ENCODE peak calls at places on chromosomes 5 and 9, in five cellular contexts. T is fibroblast of lung, A is HCT116, B is PC-3, F is osteoblast. C is an unnamed sample.

GRCh38 chr5:86865396-86865795 is 247.7 kb downstream of the COX7C start:
- DNase-seq in T (peak), F (no peak), A (no peak), B (peak), C (no peak)

GRCh38 chr5:41094871-41095270 is 23.7 kb upstream of the MROH2B start:
- DNase-seq in A (peak), B (peak), F (peak), T (peak), C (no peak)

GRCh38 chr9:77896269-77897245 is 135.1 kb downstream of the GNAQ start:
- DNase-seq in F (no peak), T (no peak), A (no peak), B (no peak), C (no peak)

GRCh38 chr9:77707696-77708095 is 59.6 kb upstream of the GNA14 start:
- DNase-seq in A (peak), B (peak), F (peak), T (peak), C (no peak)

GRCh38 chr5:178583279-178583678 is 6.9 kb downstream of the COL23A1 start:
- DNase-seq in T (no peak), A (no peak), F (no peak), B (no peak), C (no peak)

GRCh38 chr9:8012986-8013385 is 213.4 kb upstream of the DMAC1 start:
- DNase-seq in A (no peak), B (no peak), F (no peak), T (no peak), C (no peak)

GRCh38 chr9:117737721-117738226 is 33.6 kb downstream of the TLR4 start:
- DNase-seq in A (no peak), F (no peak), B (no peak), T (no peak), C (no peak)

GRCh38 chr9:125240649-125240999 is 519 bp downstream of the HSPA5 start:
- DNase-seq in T (peak), B (peak), F (no peak), A (no peak), C (no peak)

GRCh38 chr9:112174223-112174964 is 703 bp downstream of the SUSD1 start:
- DNase-seq in F (peak), A (no peak), T (peak), B (peak), C (peak)

GRCh38 chr5:147911427-147911826 is 5.1 kb upstream of the C5orf46 start:
- DNase-seq in F (no peak), B (no peak), T (no peak), A (no peak), C (no peak)

DNA sequence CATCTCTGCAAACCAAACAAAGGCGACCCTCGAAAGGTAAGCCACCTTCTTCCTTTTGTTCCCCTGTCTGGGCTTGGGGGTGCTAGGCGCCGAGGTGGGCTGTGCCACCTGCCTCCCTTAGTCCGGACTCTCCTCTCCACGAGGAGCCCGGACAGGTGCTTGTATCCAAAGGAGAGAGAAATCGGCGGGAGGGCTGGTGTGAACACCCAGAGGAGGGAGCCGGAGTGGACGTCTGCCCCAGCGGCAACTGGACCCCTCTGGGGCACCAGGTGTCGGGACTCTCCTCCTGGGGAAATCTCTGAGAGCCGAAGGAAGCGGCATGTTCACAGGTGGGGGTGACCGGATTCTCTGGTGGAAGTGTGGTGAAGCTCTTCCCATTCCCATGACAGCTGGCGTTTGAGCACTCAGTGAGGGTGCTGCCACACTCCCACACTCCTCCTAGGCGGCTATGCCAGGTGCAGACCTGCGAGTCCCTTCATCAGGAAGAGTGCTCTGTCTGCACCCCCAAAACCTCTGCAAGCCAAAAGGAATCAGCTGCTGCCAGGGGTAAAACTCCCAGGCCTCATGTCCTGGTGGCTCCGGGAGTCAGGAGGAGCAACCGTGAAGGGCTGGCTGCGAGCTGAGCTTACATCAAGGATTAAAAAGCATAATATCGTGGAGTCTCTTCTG is 912 bp downstream of the KCNIP1 start:
- DNase-seq in A (no peak), F (no peak), B (no peak), T (no peak), C (no peak)
- H3K4me2 ChIP-seq in A (no peak), F (no peak), B (no peak), T (no peak), C (no peak)

DNA sequence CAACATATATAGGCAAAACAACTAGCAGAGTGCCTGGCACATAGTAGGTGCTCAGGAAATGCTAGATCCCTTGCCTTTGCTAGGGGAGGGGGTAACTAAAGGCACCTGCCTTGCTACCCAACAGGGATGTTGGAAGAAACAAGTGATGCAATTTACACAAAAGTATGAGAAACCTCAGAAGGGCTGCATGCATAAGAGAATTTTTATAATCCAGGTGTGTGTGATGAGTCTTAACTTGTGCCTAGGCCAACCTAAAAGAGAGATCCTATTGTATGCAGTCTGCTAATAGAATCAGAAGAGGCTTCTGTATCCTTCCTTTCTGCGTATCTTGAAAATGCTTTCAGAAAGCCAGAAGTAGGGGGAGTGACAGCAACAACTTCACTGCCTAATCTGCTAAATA is 135.9 kb downstream of the SLIT3 start:
- DNase-seq in T (no peak), F (no peak), B (no peak), A (no peak), C (no peak)
- H3K4me2 ChIP-seq in T (no peak), F (peak), B (peak), A (no peak), C (no peak)

GRCh38 chr9:129063061-129063460 is 17.9 kb upstream of the DOLPP1 start:
- DNase-seq in T (no peak), A (no peak), F (peak), B (no peak), C (no peak)

GRCh38 chr9:129059796-129060785 is 20.8 kb upstream of the DOLPP1 start:
- DNase-seq in T (no peak), A (no peak), B (no peak), F (peak), C (no peak)

GRCh38 chr9:129060991-129061390 is 19.9 kb upstream of the DOLPP1 start:
- DNase-seq in F (peak), A (no peak), B (no peak), T (no peak), C (no peak)

GRCh38 chr9:129054163-129054851 is 17.9 kb downstream of the MIGA2 start:
- DNase-seq in B (no peak), F (no peak), A (no peak), T (no peak), C (no peak)

DNA sequence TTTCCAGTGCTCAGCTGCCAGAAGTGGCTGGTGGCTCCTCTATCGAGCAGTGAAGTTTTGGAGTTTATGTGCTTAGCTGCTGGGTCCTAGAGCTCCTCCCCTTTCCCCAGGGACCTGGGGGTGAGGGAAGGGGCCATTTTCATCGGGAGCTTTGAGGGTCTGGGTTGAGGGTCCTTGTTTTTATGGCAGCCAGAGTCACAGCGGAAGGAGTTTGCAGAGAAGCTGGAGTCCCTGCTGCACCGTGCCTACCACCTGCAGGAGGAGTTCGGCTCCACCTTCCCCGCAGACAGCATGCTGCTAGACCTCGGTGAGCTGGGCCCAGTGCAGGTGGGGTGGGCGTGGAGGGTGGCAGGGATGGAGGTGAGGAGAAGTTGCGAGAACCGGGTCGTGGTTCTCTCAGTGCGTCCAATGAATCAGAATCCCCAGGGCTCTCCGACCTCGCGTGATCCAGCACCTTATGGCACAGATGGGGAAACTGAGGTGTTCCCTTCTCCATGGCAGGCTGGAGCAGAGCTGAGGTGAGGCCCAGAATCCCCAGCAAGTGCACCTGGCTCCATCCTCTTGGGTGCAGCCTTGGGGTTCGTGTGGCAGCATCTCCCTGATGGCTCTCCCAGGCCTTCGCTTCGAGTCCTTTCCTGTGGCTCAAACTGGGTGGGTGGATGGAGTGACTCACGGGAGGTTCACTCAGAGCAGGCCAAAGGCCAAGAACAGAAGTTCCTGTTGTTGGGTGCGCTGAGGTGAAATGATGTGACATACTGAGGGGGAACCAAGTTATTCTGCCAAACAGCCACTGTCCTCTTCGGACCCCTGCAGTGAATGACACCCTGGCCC is 21.7 kb upstream of the DOLPP1 start:
- DNase-seq in A (no peak), B (peak), T (peak), F (peak), C (no peak)
- H3K4me2 ChIP-seq in A (peak), B (peak), T (no peak), F (peak), C (no peak)

GRCh38 chr5:72122619-72123018 is 15.3 kb downstream of the MAP1B start:
- DNase-seq in B (no peak), A (no peak), F (no peak), T (no peak), C (no peak)
- H3K4me2 ChIP-seq in B (no peak), A (no peak), F (no peak), T (no peak), C (no peak)

C was measured in DND-41.